ENCODE peak calls at places on chromosomes 16 and 17, in four cellular contexts. A is K562, Z is HepG2, Q is SK-N-SH. R is an unnamed sample.

GRCh38 chr16:3691778-3692177 is 25.5 kb downstream of the TRAP1 start:
- DNase-seq in Q (no peak), Z (no peak), A (no peak), R (no peak)

GRCh38 chr17:63039342-63039741 is 73.3 kb downstream of the TANC2 start:
- DNase-seq in A (no peak), Z (no peak), Q (no peak), R (no peak)

GRCh38 chr16:7513429-7513828 is 180.8 kb downstream of the RBFOX1 start:
- DNase-seq in A (peak; percentile 28), Z (peak; percentile 13), Q (peak; percentile 32), R (no peak)

GRCh38 chr16:73434621-73435020 is 386.7 kb upstream of the ZFHX3 start:
- DNase-seq in Q (no peak), Z (no peak), A (no peak), R (no peak)

GRCh38 chr17:77720946-77721822 is 237.3 kb upstream of the TNRC6C start:
- DNase-seq in A (no peak), Z (no peak), Q (no peak), R (no peak)

GRCh38 chr17:5864910-5865657 is 205.1 kb upstream of the WSCD1 start:
- DNase-seq in Q (no peak), Z (no peak), A (no peak), R (no peak)

GRCh38 chr16:56675685-56676210 is 6.1 kb downstream of the MT1H start:
- DNase-seq in Z (no peak), Q (no peak), A (no peak), R (no peak)

GRCh38 chr17:28574536-28574935 is 2.2 kb downstream of the ALDOC start:
- DNase-seq in Z (no peak), Q (no peak), A (no peak), R (no peak)

GRCh38 chr17:37019117-37019744 is 70.5 kb downstream of the AATF start:
- DNase-seq in Z (no peak), A (no peak), Q (no peak), R (no peak)

GRCh38 chr16:685967-686366 is 1.8 kb upstream of the JMJD8 start:
- DNase-seq in A (no peak), Z (peak; percentile 41), Q (peak; percentile 84), R (no peak)

GRCh38 chr16:78375055-78375679 is 275.7 kb downstream of the WWOX start:
- DNase-seq in Q (no peak), Z (no peak), A (no peak), R (no peak)

GRCh38 chr17:78962345-78962983 is 17.3 kb downstream of the LGALS3BP start:
- DNase-seq in Q (peak; percentile 39), A (no peak), Z (peak; percentile 96), R (no peak)

GRCh38 chr16:10957771-10958486 is 13.6 kb downstream of the CLEC16A start:
- DNase-seq in Z (no peak), A (no peak), Q (no peak), R (no peak)

GRCh38 chr17:13415877-13416416 is 185.8 kb downstream of the HS3ST3A1 start:
- DNase-seq in Z (peak; percentile 84), Q (peak; percentile 74), A (peak; percentile 28), R (no peak)

GRCh38 chr16:12739738-12740137 is 63.9 kb downstream of the CPPED1 start:
- DNase-seq in A (no peak), Q (no peak), Z (no peak), R (no peak)

GRCh38 chr17:78242024-78242742 is 10.8 kb downstream of the TMEM235 start:
- DNase-seq in Z (no peak), Q (no peak), A (no peak), R (peak; percentile 66)

GRCh38 chr17:46868689-46869187 is 17.4 kb downstream of the WNT9B start:
- DNase-seq in Q (no peak), A (no peak), Z (no peak), R (no peak)

GRCh38 chr17:39671651-39672521 is 3.6 kb downstream of the PNMT start:
- DNase-seq in Z (peak; percentile 67), A (peak; percentile 78), Q (peak; percentile 86), R (no peak)

GRCh38 chr16:68951991-68952877 is 108.9 kb downstream of the TANGO6 start:
- DNase-seq in A (no peak), Q (no peak), Z (no peak), R (no peak)

GRCh38 chr17:72393553-72393952 is 272.7 kb downstream of the SOX9 start:
- DNase-seq in A (no peak), Q (no peak), Z (no peak), R (no peak)

GRCh38 chr17:58052951-58053715 is 30.1 kb upstream of the DYNLL2 start:
- DNase-seq in Z (no peak), Q (no peak), A (no peak), R (no peak)

GRCh38 chr16:78353610-78354009 is 254.2 kb downstream of the WWOX start:
- DNase-seq in Q (no peak), Z (no peak), A (peak; percentile 1), R (no peak)

GRCh38 chr17:31522284-31522931 is 130.9 kb downstream of the RAB11FIP4 start:
- DNase-seq in Z (no peak), Q (no peak), A (no peak), R (no peak)

GRCh38 chr17:17853811-17854527 is 17.2 kb upstream of the SREBF1 start:
- DNase-seq in A (no peak), Q (no peak), Z (no peak), R (no peak)

GRCh38 chr17:64418506-64419339 is 28.1 kb upstream of the PECAM1 start:
- DNase-seq in A (peak; percentile 65), Q (peak; percentile 77), Z (peak; percentile 67), R (no peak)

GRCh38 chr16:90050969-90051368 is 26.2 kb downstream of the PRDM7 start:
- DNase-seq in Z (no peak), Q (no peak), A (no peak), R (no peak)

DNA sequence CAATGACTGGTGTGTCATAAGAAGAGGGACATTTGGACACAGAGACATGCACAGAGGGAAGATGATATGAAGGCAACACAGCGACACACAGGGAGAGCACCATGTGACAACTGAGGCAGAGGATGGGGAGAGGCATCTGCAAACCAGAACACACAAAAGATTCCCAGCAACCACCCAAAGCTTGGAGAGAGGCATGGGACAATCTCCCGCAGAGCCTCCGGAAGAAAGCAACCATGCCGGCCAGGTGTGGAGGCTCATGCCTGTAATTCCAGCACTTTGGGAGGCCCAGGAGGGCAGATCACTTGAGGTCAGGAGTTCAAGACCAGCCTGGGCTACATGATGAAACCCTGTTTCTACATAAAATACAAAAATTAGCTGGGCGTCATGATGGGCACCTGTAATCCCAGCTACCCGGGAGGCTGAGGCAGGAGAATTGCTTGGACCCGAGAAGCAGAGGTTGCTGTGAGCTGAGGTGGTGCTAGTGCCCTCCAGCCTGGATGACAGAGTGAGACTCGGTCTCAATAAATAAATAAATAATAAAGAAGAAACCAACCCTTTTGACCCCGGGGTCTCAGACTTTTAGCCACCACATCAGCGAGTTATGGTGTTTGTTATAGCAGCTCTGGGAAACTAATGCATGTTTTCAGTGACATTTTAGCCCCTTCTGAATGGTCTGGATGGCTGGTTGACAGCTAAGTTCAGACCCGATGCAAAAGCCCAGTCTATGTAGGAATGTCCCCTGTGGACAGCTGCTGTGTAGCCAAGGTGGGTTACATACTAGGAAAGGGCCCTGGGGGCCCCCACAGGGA is 13.8 kb upstream of the PLCG2 start:
- DNase-seq in A (no peak), Q (no peak), Z (no peak), R (no peak)
- TF ChIP-seq JUND in A (no peak), Q (no peak), Z (peak; percentile 24), R (no peak)

GRCh38 chr16:49920397-49920796 is 64.5 kb upstream of the ZNF423 start:
- DNase-seq in A (no peak), Z (no peak), Q (no peak), R (no peak)

GRCh38 chr16:49914697-49915096 is 58.8 kb upstream of the ZNF423 start:
- DNase-seq in A (peak; percentile 37), Z (no peak), Q (no peak), R (no peak)

GRCh38 chr16:49919327-49919726 is 63.4 kb upstream of the ZNF423 start:
- DNase-seq in Q (no peak), A (no peak), Z (no peak), R (no peak)

GRCh38 chr16:49921106-49921505 is 65.2 kb upstream of the ZNF423 start:
- DNase-seq in Z (no peak), Q (no peak), A (no peak), R (no peak)

DNA sequence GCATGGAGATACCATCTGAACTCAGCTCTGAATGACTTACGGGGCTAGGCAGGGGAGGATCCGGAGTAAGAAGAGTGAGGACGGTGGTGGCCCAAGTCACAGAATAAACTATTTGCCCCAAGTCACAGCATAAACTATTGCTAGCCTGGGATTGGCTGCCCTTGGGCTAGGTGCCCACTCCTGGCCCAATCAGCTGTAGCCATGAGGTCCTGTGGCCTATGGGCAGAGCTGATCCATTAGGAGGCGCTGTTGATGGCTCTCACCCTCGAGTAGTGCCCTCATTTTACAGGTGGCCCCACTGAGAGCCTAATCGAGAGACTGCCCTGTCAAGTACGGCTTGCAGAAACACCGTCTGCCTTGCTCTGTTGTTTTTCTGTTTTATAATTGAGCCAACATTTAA is 62.3 kb upstream of the ZNF423 start:
- DNase-seq in Z (no peak), A (peak; percentile 58), Q (no peak), R (no peak)
- TF ChIP-seq MXI1 in Z (no peak), A (no peak), Q (no peak), R (no peak)

GRCh38 chr17:41909088-41909487 is 9.7 kb downstream of the ACLY start:
- DNase-seq in Z (no peak), A (no peak), Q (no peak), R (no peak)
- TF ChIP-seq YY1 in Z (no peak), A (no peak), Q (no peak), R (no peak)

GRCh38 chr17:48102700-48103378 is 1.6 kb upstream of the CBX1 start:
- DNase-seq in Z (peak; percentile 30), Q (no peak), A (no peak), R (no peak)

GRCh38 chr17:48101012-48101720 is at the start of gene CBX1:
- DNase-seq in A (peak; percentile 91), Q (peak; percentile 98), Z (peak; percentile 93), R (peak; percentile 89)

GRCh38 chr17:48103379-48103715 is 2.1 kb upstream of the CBX1 start:
- DNase-seq in Z (no peak), A (no peak), Q (no peak), R (no peak)

GRCh38 chr17:48100591-48101011 is 677 bp downstream of the CBX1 start:
- DNase-seq in Z (peak; percentile 54), Q (peak; percentile 73), A (peak; percentile 43), R (no peak)

DNA sequence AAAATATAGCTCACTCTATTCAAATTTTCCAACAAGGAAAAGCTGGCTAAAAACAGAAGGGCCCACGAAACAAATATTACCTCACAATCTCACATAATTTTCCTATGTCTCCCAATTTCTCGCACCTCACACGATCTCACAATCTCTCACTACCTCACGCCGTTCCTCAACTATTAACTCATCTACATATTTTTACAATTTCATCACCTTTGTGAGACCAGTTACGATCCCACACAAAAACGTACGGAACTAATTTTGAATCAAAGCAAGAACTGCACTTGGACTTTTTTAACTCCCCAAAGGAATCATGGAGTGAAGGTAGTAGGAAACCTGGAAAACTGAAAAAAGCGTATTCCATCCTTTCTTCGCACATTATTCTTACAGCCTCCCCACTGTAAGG is 1.1 kb downstream of the CBX1 start:
- DNase-seq in Z (no peak), Q (no peak), A (no peak), R (no peak)
- TF ChIP-seq JUND in Z (no peak), Q (no peak), A (no peak), R (no peak)